ENCODE peak calls at places on chromosomes 5 and 9, in five cellular contexts. X is AG09309, H is neural progenitor cell, J is mammary epithelial cell, E is lower lobe of right lung. L is an unnamed sample.

GRCh38 chr5:34047147-34047546 is 4.1 kb upstream of the C1QTNF3 start:
- DNase-seq in X (no peak), J (no peak), H (no peak), E (no peak), L (no peak)

GRCh38 chr9:111969622-111970021 is 73.0 kb downstream of the UGCG start:
- DNase-seq in J (no peak), E (no peak), H (peak; percentile 77), X (no peak), L (no peak)

GRCh38 chr5:142053434-142054253 is 40.8 kb upstream of the GNPDA1 start:
- DNase-seq in H (no peak), X (peak; percentile 33), J (peak; percentile 41), E (no peak), L (peak; percentile 51)

GRCh38 chr5:77785229-77785628 is 9.1 kb upstream of the TBCA start:
- DNase-seq in J (no peak), E (no peak), H (no peak), X (no peak), L (no peak)

GRCh38 chr9:36204906-36205547 is 14.3 kb downstream of the CLTA start:
- DNase-seq in X (no peak), E (no peak), H (peak; percentile 35), J (no peak), L (no peak)

GRCh38 chr9:113624721-113625120 is 161.2 kb downstream of the RGS3 start:
- DNase-seq in H (no peak), J (peak; percentile 53), X (no peak), E (no peak), L (no peak)

GRCh38 chr9:4167728-4168127 is 132.1 kb downstream of the GLIS3 start:
- DNase-seq in X (no peak), J (no peak), H (no peak), E (no peak), L (no peak)

GRCh38 chr9:127578952-127579853 is 32.9 kb upstream of the STXBP1 start:
- DNase-seq in E (peak; percentile 93), X (peak; percentile 90), J (peak; percentile 98), H (peak; percentile 80), L (peak; percentile 95)

GRCh38 chr9:76371901-76372300 is 22.3 kb downstream of the RFK start:
- DNase-seq in E (no peak), X (no peak), H (no peak), J (no peak), L (peak; percentile 67)

GRCh38 chr9:16267336-16268036 is 603.0 kb downstream of the BNC2 start:
- DNase-seq in J (no peak), E (no peak), X (no peak), H (no peak), L (peak; percentile 37)

GRCh38 chr5:111070272-111071134 is 1.0 kb upstream of the TSLP start:
- DNase-seq in E (peak; percentile 49), J (no peak), H (peak; percentile 90), X (no peak), L (no peak)

GRCh38 chr5:67196537-67197059 is at the start of gene CD180:
- DNase-seq in E (no peak), H (no peak), X (no peak), J (no peak), L (peak; percentile 29)

GRCh38 chr9:28899267-28899666 is 1326.0 kb upstream of the C9orf72 start:
- DNase-seq in E (no peak), X (no peak), H (no peak), J (no peak), L (no peak)

GRCh38 chr5:137921931-137922330 is 32.7 kb downstream of the PKD2L2 start:
- DNase-seq in X (no peak), E (no peak), H (no peak), J (peak; percentile 60), L (peak; percentile 25)

GRCh38 chr5:169606279-169606678 is 22.7 kb downstream of the SPDL1 start:
- DNase-seq in E (no peak), H (no peak), X (no peak), J (no peak), L (no peak)

GRCh38 chr9:97889941-97890557 is 32.3 kb downstream of the TRMO start:
- DNase-seq in X (no peak), J (no peak), H (peak; percentile 67), E (peak; percentile 62), L (no peak)

GRCh38 chr5:124912653-124913328 is 166.4 kb upstream of the ZNF608 start:
- DNase-seq in E (no peak), H (no peak), X (no peak), J (peak; percentile 86), L (no peak)

GRCh38 chr5:126808619-126809018 is 31.7 kb downstream of the LMNB1 start:
- DNase-seq in H (peak; percentile 24), J (peak; percentile 12), X (peak; percentile 2), E (no peak), L (peak; percentile 67)
- TF ChIP-seq CTCF in H (peak; percentile 53), J (peak; percentile 33), X (peak; percentile 49), E (peak; percentile 47), L (peak; percentile 49)

GRCh38 chr9:90428517-90428916 is 214.1 kb downstream of the DIRAS2 start:
- DNase-seq in E (no peak), X (no peak), H (no peak), J (no peak), L (no peak)
- H3K4me3 ChIP-seq in E (no peak overlapping the region), X (no peak overlapping the region), H (no peak overlapping the region), J (no peak overlapping the region), L (no peak overlapping the region)

DNA sequence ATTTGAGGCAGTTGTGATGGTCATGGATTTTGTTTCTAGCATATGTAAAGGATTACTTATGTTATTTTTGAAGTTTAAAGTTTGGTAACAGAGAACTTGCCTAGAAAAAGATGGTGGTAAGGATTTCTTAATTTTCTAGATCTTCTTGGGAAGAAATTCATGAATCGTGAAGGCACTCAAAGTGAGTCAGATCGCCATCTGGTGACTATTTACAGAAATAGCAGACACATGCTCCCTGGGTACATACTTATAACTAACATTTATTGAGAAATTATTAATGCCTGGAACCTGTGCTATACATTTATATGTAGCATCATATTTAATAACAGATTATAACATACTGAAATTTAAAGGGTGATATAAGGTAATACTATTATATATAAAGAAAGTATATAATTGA is 299.7 kb downstream of the IZUMO3 start:
- DNase-seq in H (peak; percentile 35), J (peak; percentile 17), X (no peak), E (no peak), L (peak; percentile 21)
- TF ChIP-seq CTCF in H (peak; percentile 67), J (peak; percentile 49), X (peak; percentile 15), E (peak; percentile 14), L (peak; percentile 16)

DNA sequence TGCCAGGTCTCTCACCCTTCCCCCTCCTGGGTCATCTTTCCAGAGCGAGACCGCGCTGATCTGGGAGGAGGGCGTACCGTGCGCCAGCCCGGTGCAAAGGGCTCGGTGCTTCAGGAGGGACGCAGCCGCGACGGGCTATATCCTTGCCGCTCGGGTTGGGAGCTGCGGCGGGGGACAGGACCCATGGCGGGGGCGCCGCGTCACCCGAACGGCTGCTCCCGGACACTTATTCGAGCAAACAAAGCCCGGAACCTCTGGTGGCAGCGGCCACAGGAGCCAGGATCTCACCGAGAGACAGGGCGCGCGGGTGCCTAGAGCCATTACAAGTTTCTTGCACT is 1.4 kb downstream of the SEMA6A start:
- DNase-seq in E (peak; percentile 47), H (peak; percentile 70), J (peak; percentile 14), X (no peak), L (peak; percentile 9)
- H3K4me3 ChIP-seq in E (peak overlapping the region; percentile 69), H (peak overlapping the region; percentile 99), J (peak overlapping the region; percentile 71), X (peak overlapping the region; percentile 46), L (peak overlapping the region; percentile 64)

GRCh38 chr9:123355761-123356520 is at the start of gene CRB2:
- DNase-seq in J (no peak), H (peak; percentile 91), X (no peak), E (no peak), L (no peak)
- TF ChIP-seq CTCF in J (no peak), H (peak; percentile 51), X (no peak), E (no peak), L (no peak)

GRCh38 chr9:137315581-137316011 is 13.5 kb upstream of the NRARP start:
- DNase-seq in H (no peak), E (no peak), J (no peak), X (no peak), L (no peak)

GRCh38 chr9:137317979-137318511 is 16.0 kb upstream of the NRARP start:
- DNase-seq in X (no peak), E (no peak), H (no peak), J (no peak), L (no peak)

GRCh38 chr9:137317021-137317978 is 15.2 kb upstream of the NRARP start:
- DNase-seq in H (peak; percentile 9), X (no peak), J (no peak), E (no peak), L (no peak)

GRCh38 chr9:137314561-137315560 is 12.8 kb upstream of the NRARP start:
- DNase-seq in J (no peak), H (peak; percentile 50), E (no peak), X (no peak), L (no peak)

GRCh38 chr9:137316012-137316981 is 14.2 kb upstream of the NRARP start:
- DNase-seq in H (peak; percentile 81), X (no peak), J (peak; percentile 32), E (no peak), L (peak; percentile 45)
- H3K4me3 ChIP-seq in H (peak overlapping the region; percentile 14), X (no peak overlapping the region), J (no peak overlapping the region), E (peak overlapping the region; percentile 47), L (no peak overlapping the region)

DNA sequence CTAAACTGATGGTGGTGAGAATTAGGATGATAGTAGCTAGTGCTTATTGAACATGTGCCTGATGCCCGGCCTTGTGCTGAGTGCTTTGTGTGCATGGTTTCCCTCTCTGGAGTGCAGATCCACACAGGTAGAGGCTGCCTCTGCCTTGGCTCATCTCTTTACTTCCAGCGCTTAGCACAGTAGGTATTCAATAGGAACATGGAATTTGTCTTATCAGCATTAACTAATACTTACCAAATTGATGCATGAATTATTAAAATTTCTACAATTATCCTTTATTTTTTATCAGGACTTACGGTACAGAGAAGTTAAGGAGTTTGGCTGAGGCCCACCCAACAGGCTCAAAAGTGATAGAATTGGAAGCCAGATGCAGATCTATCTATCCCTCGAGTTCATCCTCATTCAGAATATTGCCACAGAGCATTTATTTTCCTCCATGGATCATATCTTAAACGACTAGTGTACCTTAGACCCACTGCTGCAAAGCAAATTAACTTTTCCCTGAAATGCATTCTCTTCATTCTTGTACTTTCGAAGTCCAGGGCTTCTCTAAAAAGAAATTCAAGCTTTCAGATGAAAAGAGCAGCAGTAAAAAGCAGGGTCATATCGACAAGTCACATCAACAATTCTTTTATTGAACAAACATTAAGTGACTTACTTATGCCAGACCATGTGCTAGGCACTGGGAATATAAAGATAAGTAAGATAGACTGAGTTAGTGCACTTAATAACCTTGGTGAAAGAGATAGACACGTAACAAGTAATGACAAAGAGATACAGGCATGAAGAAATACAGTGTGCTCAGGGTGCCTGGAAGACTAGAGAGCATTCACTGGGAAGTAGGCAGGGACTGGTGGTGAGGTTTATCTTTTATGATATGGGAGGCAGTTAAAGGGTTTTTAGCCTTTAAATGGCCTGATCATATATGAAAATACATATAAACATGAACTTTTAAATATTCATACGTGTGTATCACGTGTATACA is 290.0 kb downstream of the ARRDC3 start:
- DNase-seq in J (no peak), X (no peak), E (no peak), H (no peak), L (no peak)
- TF ChIP-seq CTCF in J (no peak), X (no peak), E (no peak), H (no peak), L (no peak)